ENCODE peak calls at places on chromosomes 5 and 9, in five cellular contexts. B is ovary, Y is H1, P is GM12878, W is WERI-Rb-1. J is an unnamed sample.

GRCh38 chr9:129235931-129236331 is 57.9 kb upstream of the IER5L start:
- DNase-seq in P (no peak), W (no peak), B (peak), Y (no peak), J (peak)

GRCh38 chr5:34694012-34694411 is 37.9 kb downstream of the RAI14 start:
- DNase-seq in B (no peak), Y (no peak), P (no peak), W (no peak), J (no peak)

GRCh38 chr9:75108571-75108970 is 20.3 kb downstream of the OSTF1 start:
- DNase-seq in Y (no peak), P (no peak), W (no peak), B (no peak), J (no peak)

GRCh38 chr9:38670542-38671371 is 49.2 kb downstream of the FAM240B start:
- DNase-seq in P (peak), B (no peak), Y (no peak), W (no peak), J (no peak)

GRCh38 chr9:77011973-77012817 is 7.3 kb upstream of the FOXB2 start:
- DNase-seq in W (peak), P (no peak), Y (no peak), B (peak), J (peak)

GRCh38 chr5:95216136-95216955 is 68.5 kb downstream of the MCTP1 start:
- DNase-seq in W (no peak), B (no peak), P (no peak), Y (no peak), J (no peak)

GRCh38 chr5:39224196-39224754 is 4.9 kb upstream of the FYB1 start:
- DNase-seq in B (no peak), Y (no peak), P (no peak), W (peak), J (no peak)

GRCh38 chr9:116149844-116150243 is 3.7 kb upstream of the PAPPA start:
- DNase-seq in Y (no peak), P (no peak), B (no peak), W (peak), J (no peak)

GRCh38 chr9:135728436-135729110 is 26.6 kb downstream of the KCNT1 start:
- DNase-seq in B (no peak), P (no peak), Y (no peak), W (no peak), J (no peak)

GRCh38 chr5:150122158-150122510 is 33.5 kb downstream of the PDGFRB start:
- DNase-seq in Y (no peak), B (no peak), W (no peak), P (no peak), J (no peak)

GRCh38 chr5:4868140-4868735 is 271.9 kb upstream of the ADAMTS16 start:
- DNase-seq in Y (no peak), W (peak), B (peak), P (no peak), J (peak)